ENCODE peak calls at places on chromosome 20, in four cellular contexts. One of them, this sample, is unnamed.

GRCh38 chr20:36493013-36493800 is 48.1 kb upstream of the MYL9 start:
- DNase-seq in A549: no peak
- DNase-seq in H1: peak; percentile 67
- DNase-seq in GM12878: no peak
- DNase-seq in this sample: no peak

GRCh38 chr20:5835870-5836269 is 85.7 kb downstream of the SHLD1 start:
- DNase-seq in A549: no peak
- DNase-seq in H1: no peak
- DNase-seq in GM12878: no peak
- DNase-seq in this sample: peak; percentile 57

GRCh38 chr20:32792316-32792715 is 27.4 kb upstream of the MAPRE1 start:
- DNase-seq in A549: no peak
- DNase-seq in H1: no peak
- DNase-seq in GM12878: peak; percentile 53
- DNase-seq in this sample: peak; percentile 23

GRCh38 chr20:62958388-62959100 is 6.0 kb downstream of the SLC17A9 start:
- DNase-seq in A549: no peak
- DNase-seq in H1: no peak
- DNase-seq in GM12878: no peak
- DNase-seq in this sample: no peak

GRCh38 chr20:2002365-2002764 is 8.5 kb upstream of the PDYN start:
- DNase-seq in A549: no peak
- DNase-seq in H1: no peak
- DNase-seq in GM12878: no peak
- DNase-seq in this sample: no peak

GRCh38 chr20:11544029-11544678 is 373.5 kb upstream of the BTBD3 start:
- DNase-seq in A549: peak; percentile 55
- DNase-seq in H1: no peak
- DNase-seq in GM12878: peak; percentile 40
- DNase-seq in this sample: peak; percentile 75

GRCh38 chr20:15924556-15924955 is 648.7 kb downstream of the KIF16B start:
- DNase-seq in A549: no peak
- DNase-seq in H1: no peak
- DNase-seq in GM12878: no peak
- DNase-seq in this sample: no peak

GRCh38 chr20:64038252-64038578 is 2.2 kb downstream of the C20orf204 start:
- DNase-seq in A549: no peak
- DNase-seq in H1: no peak
- DNase-seq in GM12878: no peak
- DNase-seq in this sample: no peak

GRCh38 chr20:58573257-58573656 is 58.1 kb upstream of the APCDD1L start:
- DNase-seq in A549: no peak
- DNase-seq in H1: no peak
- DNase-seq in GM12878: no peak
- DNase-seq in this sample: no peak
- TF ChIP-seq CEBPB in A549: no peak
- TF ChIP-seq CEBPB in H1: no peak
- TF ChIP-seq CEBPB in GM12878: no peak
- TF ChIP-seq CEBPB in this sample: no peak

GRCh38 chr20:58349586-58349985 is 39.4 kb upstream of the VAPB start:
- DNase-seq in A549: peak; percentile 41
- DNase-seq in H1: no peak
- DNase-seq in GM12878: no peak
- DNase-seq in this sample: peak; percentile 88
- TF ChIP-seq CEBPB in A549: no peak
- TF ChIP-seq CEBPB in H1: no peak
- TF ChIP-seq CEBPB in GM12878: no peak
- TF ChIP-seq CEBPB in this sample: peak; percentile 45

GRCh38 chr20:44219791-44220190 is 9.2 kb upstream of the OSER1 start:
- DNase-seq in A549: no peak
- DNase-seq in H1: no peak
- DNase-seq in GM12878: no peak
- DNase-seq in this sample: no peak

GRCh38 chr20:44221368-44221767 is 10.8 kb upstream of the OSER1 start:
- DNase-seq in A549: no peak
- DNase-seq in H1: no peak
- DNase-seq in GM12878: no peak
- DNase-seq in this sample: no peak

GRCh38 chr20:44219287-44219686 is 8.7 kb upstream of the OSER1 start:
- DNase-seq in A549: no peak
- DNase-seq in H1: no peak
- DNase-seq in GM12878: no peak
- DNase-seq in this sample: no peak

GRCh38 chr20:44217342-44218092 is 6.9 kb upstream of the OSER1 start:
- DNase-seq in A549: peak; percentile 69
- DNase-seq in H1: peak; percentile 81
- DNase-seq in GM12878: no peak
- DNase-seq in this sample: peak; percentile 67

DNA sequence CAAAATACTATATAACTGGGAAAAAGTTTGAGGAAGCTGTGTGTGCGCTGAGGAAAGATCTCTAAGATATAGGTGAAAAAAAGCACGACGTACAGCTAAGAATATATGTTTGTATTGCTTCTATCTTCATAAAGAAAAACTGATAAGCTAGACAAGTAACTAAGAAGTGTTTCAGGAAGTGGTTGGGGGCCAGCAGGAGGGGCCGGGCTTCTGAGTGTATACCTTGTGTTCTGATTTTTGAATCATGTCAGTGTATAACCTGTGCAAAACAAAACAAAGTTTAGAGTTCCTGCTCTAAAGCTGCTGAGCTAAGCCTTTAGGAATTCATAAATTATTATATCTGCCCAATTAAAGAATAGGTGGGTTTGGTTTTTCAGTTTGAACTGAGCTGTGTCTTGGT is 7.9 kb upstream of the OSER1 start:
- DNase-seq in A549: no peak
- DNase-seq in H1: no peak
- DNase-seq in GM12878: no peak
- DNase-seq in this sample: no peak
- TF ChIP-seq CEBPB in A549: no peak
- TF ChIP-seq CEBPB in H1: no peak
- TF ChIP-seq CEBPB in GM12878: no peak
- TF ChIP-seq CEBPB in this sample: no peak

DNA sequence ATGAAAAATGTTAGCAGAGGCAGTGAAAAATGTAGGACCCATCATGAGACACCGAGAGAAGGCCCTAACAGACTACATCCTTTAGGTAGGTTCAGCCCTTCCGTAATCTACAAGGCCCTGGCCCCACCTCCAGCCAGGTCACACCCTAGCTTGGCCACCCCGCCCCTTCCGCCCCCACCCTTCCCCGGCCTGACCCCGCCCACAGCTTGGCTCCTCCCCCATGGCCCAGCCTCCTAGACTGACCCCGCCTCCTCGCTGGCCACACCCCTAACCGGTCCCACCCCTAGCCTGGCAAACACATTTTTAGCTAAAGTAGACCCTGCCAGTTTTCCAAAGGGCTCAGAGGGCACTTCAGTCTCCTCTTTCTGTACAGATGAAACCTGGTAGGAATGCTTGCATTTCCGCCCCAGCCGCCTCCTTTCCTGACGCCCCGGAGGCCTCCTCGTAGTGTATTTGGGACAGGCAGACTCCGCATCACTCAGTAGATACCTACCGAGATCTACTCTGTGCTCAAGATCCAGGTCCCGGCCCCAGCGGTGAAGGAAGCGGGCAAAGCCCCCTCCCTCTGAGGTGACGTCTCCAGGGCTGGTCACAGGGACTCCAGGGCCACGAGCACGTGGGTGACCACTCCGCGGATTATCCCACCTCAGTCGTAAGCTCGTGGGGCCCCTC is 443.5 kb downstream of the PREX1 start:
- DNase-seq in A549: no peak
- DNase-seq in H1: peak; percentile 92
- DNase-seq in GM12878: no peak
- DNase-seq in this sample: no peak
- TF ChIP-seq CEBPB in A549: no peak
- TF ChIP-seq CEBPB in H1: no peak
- TF ChIP-seq CEBPB in GM12878: no peak
- TF ChIP-seq CEBPB in this sample: no peak

GRCh38 chr20:50191566-50192363 is 1.1 kb downstream of the CEBPB start:
- DNase-seq in A549: no peak
- DNase-seq in H1: peak; percentile 76
- DNase-seq in GM12878: no peak
- DNase-seq in this sample: peak; percentile 28
- TF ChIP-seq CEBPB in A549: no peak
- TF ChIP-seq CEBPB in H1: no peak
- TF ChIP-seq CEBPB in GM12878: no peak
- TF ChIP-seq CEBPB in this sample: no peak

DNA sequence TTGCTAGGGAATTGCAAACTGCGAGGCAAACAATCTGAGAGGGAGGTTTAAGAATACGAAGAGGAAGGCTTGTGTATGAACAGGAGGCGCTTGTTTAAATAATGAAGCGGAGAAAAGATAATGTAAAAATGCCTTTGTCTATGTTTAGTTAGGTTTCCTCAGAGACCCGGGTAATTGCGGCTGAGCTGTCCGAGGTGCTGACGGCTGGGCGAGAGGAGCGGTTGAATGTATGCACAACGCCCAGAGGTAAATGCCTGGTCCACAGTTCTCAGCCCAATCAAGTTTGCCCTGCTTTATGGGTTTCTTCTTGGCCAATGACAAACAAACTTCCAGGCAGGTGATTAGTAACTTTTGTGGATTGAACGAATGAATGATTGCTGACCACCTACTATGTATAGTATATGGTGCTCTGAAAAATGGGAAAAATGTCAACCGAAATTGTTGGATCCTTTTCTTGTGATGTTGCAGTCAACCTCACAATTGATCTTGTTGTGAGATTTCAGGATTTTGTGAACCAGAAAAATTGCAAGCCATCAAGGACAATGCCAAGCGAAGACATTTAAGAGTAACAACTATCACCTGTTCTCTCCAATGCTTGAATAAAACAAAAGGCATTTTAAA is 38.3 kb upstream of the SLC32A1 start:
- DNase-seq in A549: peak; percentile 34
- DNase-seq in H1: peak; percentile 85
- DNase-seq in GM12878: no peak
- DNase-seq in this sample: peak; percentile 44
- TF ChIP-seq CEBPB in A549: no peak
- TF ChIP-seq CEBPB in H1: no peak
- TF ChIP-seq CEBPB in GM12878: no peak
- TF ChIP-seq CEBPB in this sample: no peak